ENCODE peak calls at places on chromosomes 5 and 9, in eight cellular contexts. U, X, K, C, F, N, B and A are unnamed samples.

GRCh38 chr9:87678650-87679355 is 47.1 kb upstream of the CTSL start:
- DNase-seq in B (no peak), K (peak), N (peak), X (peak), F (peak), U (peak), C (no peak), A (peak)

GRCh38 chr9:89752154-89752553 is 147.3 kb downstream of the GADD45G start:
- DNase-seq in N (no peak), X (no peak), K (no peak), F (no peak), B (no peak), U (no peak), C (no peak), A (no peak)

GRCh38 chr5:181184845-181185216 is 20.2 kb downstream of the TRIM7 start:
- DNase-seq in B (no peak), N (no peak), X (no peak), U (no peak), F (no peak), C (no peak), K (no peak), A (no peak)

GRCh38 chr5:180126716-180127681 is 55.4 kb upstream of the RNF130 start:
- DNase-seq in X (peak), F (no peak), K (peak), B (no peak), C (peak), N (no peak), U (no peak), A (peak)

GRCh38 chr9:127078336-127078735 is 44.1 kb downstream of the ANGPTL2 start:
- DNase-seq in X (peak), N (no peak), C (no peak), F (no peak), K (no peak), U (no peak), B (no peak), A (no peak)

GRCh38 chr5:163595851-163596399 is 90.5 kb downstream of the MAT2B start:
- DNase-seq in C (no peak), U (no peak), F (no peak), X (no peak), B (no peak), N (no peak), K (no peak), A (no peak)

GRCh38 chr5:181120311-181120710 is 10.7 kb downstream of the OR2V1 start:
- DNase-seq in K (no peak), F (no peak), X (peak), N (peak), U (no peak), B (no peak), C (no peak), A (peak)

GRCh38 chr9:131762356-131762932 is 22.6 kb upstream of the RAPGEF1 start:
- DNase-seq in X (peak), K (peak), F (peak), C (peak), N (no peak), B (peak), U (peak), A (peak)

GRCh38 chr5:171162602-171163001 is 146.4 kb upstream of the TLX3 start:
- DNase-seq in X (peak), N (peak), U (peak), B (no peak), C (no peak), K (no peak), F (no peak), A (peak)

GRCh38 chr5:124643306-124643705 is 103.1 kb downstream of the ZNF608 start:
- DNase-seq in F (no peak), X (no peak), K (no peak), B (no peak), U (no peak), N (no peak), C (no peak), A (no peak)

GRCh38 chr5:149794338-149795023 is 64.4 kb downstream of the PPARGC1B start:
- DNase-seq in K (no peak), B (no peak), U (no peak), F (no peak), X (no peak), N (no peak), C (no peak), A (no peak)

GRCh38 chr5:115168829-115169391 is 798 bp downstream of the TRIM36 start:
- DNase-seq in X (no peak), C (no peak), U (no peak), K (no peak), N (no peak), B (no peak), F (no peak), A (peak)

GRCh38 chr5:147407094-147407681 is 102.7 kb downstream of the DPYSL3 start:
- DNase-seq in F (no peak), C (no peak), N (no peak), X (peak), K (no peak), U (peak), B (no peak), A (peak)

GRCh38 chr9:91519520-91520270 is 96.1 kb upstream of the NFIL3 start:
- DNase-seq in K (no peak), B (no peak), N (no peak), F (no peak), C (no peak), U (no peak), X (no peak), A (no peak)

GRCh38 chr5:98424681-98425454 is 348.6 kb upstream of the RGMB start:
- DNase-seq in C (no peak), X (peak), N (peak), F (no peak), K (no peak), B (no peak), U (no peak), A (peak)

GRCh38 chr9:134243778-134244467 is 79.6 kb upstream of the RNU6ATAC start:
- DNase-seq in B (no peak), F (no peak), N (no peak), X (peak), C (peak), K (no peak), U (peak), A (peak)

GRCh38 chr5:80408976-80409926 is 1.4 kb downstream of the ZFYVE16 start:
- DNase-seq in F (no peak), C (no peak), N (no peak), B (no peak), K (no peak), U (no peak), X (peak), A (peak)

GRCh38 chr5:115758356-115758755 is 58.1 kb downstream of the CDO1 start:
- DNase-seq in B (no peak), U (no peak), X (peak), N (no peak), K (no peak), F (no peak), C (no peak), A (no peak)

GRCh38 chr5:174725261-174725990 is 1.0 kb downstream of the MSX2 start:
- DNase-seq in F (no peak), U (no peak), K (no peak), N (no peak), X (peak), B (no peak), C (no peak), A (peak)

GRCh38 chr9:98158071-98158791 is 34.2 kb downstream of the CORO2A start:
- DNase-seq in K (peak), U (no peak), X (no peak), B (no peak), F (peak), C (no peak), N (no peak), A (no peak)

GRCh38 chr5:147750065-147750464 is 32.5 kb downstream of the JAKMIP2 start:
- DNase-seq in C (no peak), K (no peak), B (no peak), U (no peak), X (no peak), F (no peak), N (no peak), A (no peak)

GRCh38 chr5:149143470-149143869 is 2.2 kb downstream of the ABLIM3 start:
- DNase-seq in K (no peak), C (no peak), X (peak), F (no peak), U (no peak), B (no peak), N (peak), A (peak)

GRCh38 chr5:178196986-178197385 is 7.3 kb upstream of the HNRNPAB start:
- DNase-seq in B (no peak), C (no peak), F (peak), U (no peak), K (no peak), N (no peak), X (no peak), A (no peak)

GRCh38 chr9:2015581-2016410 is 649 bp downstream of the SMARCA2 start:
- DNase-seq in N (peak), F (peak), X (peak), K (peak), B (peak), C (peak), U (peak), A (peak)

GRCh38 chr5:80623911-80624457 is 30.5 kb upstream of the MSH3 start:
- DNase-seq in X (no peak), B (no peak), U (peak), F (no peak), C (no peak), K (no peak), N (no peak), A (no peak)

GRCh38 chr5:98309785-98310566 is 463.5 kb upstream of the RGMB start:
- DNase-seq in K (no peak), X (peak), C (no peak), N (peak), F (peak), U (peak), B (no peak), A (peak)